ENCODE peak calls at places on chromosomes 2 and 18, in five cellular contexts. E is ELF-1, T is tibial artery, A is nucleus accumbens, X is NCI-H187 treated with DMSO at 0.1 percent for 48 hours. F is an unnamed sample.

GRCh38 chr2:42216712-42217111 is 47.6 kb downstream of the EML4 start:
- DNase-seq in E (no peak), T (no peak), A (no peak), X (no peak), F (no peak)

GRCh38 chr18:3605562-3606443 is 155.8 kb downstream of the TGIF1 start:
- DNase-seq in E (no peak), T (no peak), A (no peak), X (no peak), F (peak; percentile 60)

GRCh38 chr18:68623342-68623741 is 91.6 kb downstream of the TMX3 start:
- DNase-seq in E (peak; percentile 76), T (peak; percentile 22), A (peak; percentile 8), X (no peak), F (no peak)

GRCh38 chr2:213188971-213189899 is 37.8 kb upstream of the IKZF2 start:
- DNase-seq in E (peak; percentile 87), T (no peak), A (no peak), X (no peak), F (no peak)

GRCh38 chr2:175063741-175064140 is 58.6 kb upstream of the CHN1 start:
- DNase-seq in E (no peak), T (no peak), A (no peak), X (no peak), F (no peak)

GRCh38 chr2:64466696-64467462 is 12.9 kb downstream of the LGALSL start:
- DNase-seq in E (no peak), T (no peak), A (no peak), X (no peak), F (no peak)

GRCh38 chr2:46520108-46520507 is 40.7 kb downstream of the TMEM247 start:
- DNase-seq in E (no peak), T (no peak), A (no peak), X (no peak), F (no peak)

GRCh38 chr2:164975885-164976284 is 20.6 kb upstream of the SLC38A11 start:
- DNase-seq in E (no peak), T (no peak), A (no peak), X (no peak), F (no peak)

GRCh38 chr2:222358876-222359275 is 60.1 kb upstream of the PAX3 start:
- DNase-seq in E (no peak), T (peak; percentile 33), A (no peak), X (no peak), F (no peak)

GRCh38 chr2:232315049-232315922 is 63.3 kb upstream of the ALPP start:
- DNase-seq in E (no peak), T (peak; percentile 73), A (peak; percentile 61), X (no peak), F (peak; percentile 83)

GRCh38 chr18:45168883-45169585 is 446.2 kb upstream of the SLC14A2 start:
- DNase-seq in E (no peak), T (peak; percentile 54), A (no peak), X (no peak), F (no peak)

GRCh38 chr2:200575957-200576356 is 9.9 kb upstream of the AOX1 start:
- DNase-seq in E (no peak), T (no peak), A (no peak), X (no peak), F (peak; percentile 29)

GRCh38 chr2:112891333-112891950 is 19.5 kb upstream of the IL37 start:
- DNase-seq in E (no peak), T (no peak), A (no peak), X (no peak), F (no peak)

GRCh38 chr2:194383404-194383803 is 1273.6 kb upstream of the SLC39A10 start:
- DNase-seq in E (no peak), T (no peak), A (no peak), X (no peak), F (no peak)

GRCh38 chr2:119801040-119801439 is 41.3 kb downstream of the PTPN4 start:
- DNase-seq in E (no peak), T (no peak), A (no peak), X (no peak), F (no peak)

GRCh38 chr2:198901894-198902293 is 555.8 kb downstream of the SATB2 start:
- DNase-seq in E (no peak), T (no peak), A (no peak), X (no peak), F (no peak)

GRCh38 chr2:230423851-230424458 is 8.0 kb downstream of the SP100 start:
- DNase-seq in E (no peak), T (no peak), A (no peak), X (no peak), F (no peak)

GRCh38 chr2:73983322-73984202 is 1.1 kb upstream of the TET3 start:
- DNase-seq in E (peak; percentile 94), T (no peak), A (no peak), X (no peak), F (no peak)

GRCh38 chr2:237097911-237098702 is 12.4 kb downstream of the COPS8 start:
- DNase-seq in E (no peak), T (no peak), A (no peak), X (no peak), F (no peak)

GRCh38 chr18:80109676-80110078 is 615 bp downstream of the ADNP2 start:
- DNase-seq in E (peak; percentile 62), T (no peak), A (peak; percentile 52), X (no peak), F (no peak)

GRCh38 chr18:5759169-5759568 is 136.2 kb downstream of the TMEM200C start:
- DNase-seq in E (no peak), T (no peak), A (no peak), X (no peak), F (no peak)

GRCh38 chr2:130335226-130335625 is 7.5 kb upstream of the IMP4 start:
- DNase-seq in E (no peak), T (no peak), A (no peak), X (no peak), F (no peak)

GRCh38 chr2:156333951-156334495 is 1.5 kb upstream of the NR4A2 start:
- DNase-seq in E (peak; percentile 80), T (peak; percentile 59), A (peak; percentile 56), X (no peak), F (peak; percentile 92)

GRCh38 chr2:46858697-46859080 is 56.9 kb downstream of the MCFD2 start:
- DNase-seq in E (no peak), T (no peak), A (no peak), X (no peak), F (no peak)

F was measured in immature natural killer cell.